ENCODE peak calls at places on chromosomes 3 and 15, in four cellular contexts. One of them, this sample, is unnamed.

GRCh38 chr3:13715961-13716360 is 163.9 kb downstream of the WNT7A start:
- DNase-seq in effector memory CD4-positive, alpha-beta T cell: no peak
- DNase-seq in cardiac fibroblast: no peak
- DNase-seq in NCI-H524: no peak
- DNase-seq in this sample: no peak

GRCh38 chr3:82048711-82049110 is 287.3 kb upstream of the GBE1 start:
- DNase-seq in cardiac fibroblast: no peak
- DNase-seq in effector memory CD4-positive, alpha-beta T cell: no peak
- DNase-seq in NCI-H524: no peak
- DNase-seq in this sample: no peak

GRCh38 chr3:111690242-111690641 is 95.1 kb upstream of the ZBED2 start:
- DNase-seq in effector memory CD4-positive, alpha-beta T cell: no peak
- DNase-seq in cardiac fibroblast: no peak
- DNase-seq in NCI-H524: no peak
- DNase-seq in this sample: no peak

GRCh38 chr3:67154429-67154828 is 156.3 kb downstream of the KBTBD8 start:
- DNase-seq in cardiac fibroblast: no peak
- DNase-seq in effector memory CD4-positive, alpha-beta T cell: no peak
- DNase-seq in NCI-H524: no peak
- DNase-seq in this sample: no peak

GRCh38 chr3:112437146-112438022 is 61.9 kb downstream of the BTLA start:
- DNase-seq in NCI-H524: peak
- DNase-seq in effector memory CD4-positive, alpha-beta T cell: no peak
- DNase-seq in cardiac fibroblast: peak
- DNase-seq in this sample: no peak

GRCh38 chr15:63544253-63545026 is 40.0 kb downstream of the USP3 start:
- DNase-seq in cardiac fibroblast: no peak
- DNase-seq in NCI-H524: no peak
- DNase-seq in effector memory CD4-positive, alpha-beta T cell: no peak
- DNase-seq in this sample: no peak

GRCh38 chr15:56919708-56920637 is 1.5 kb downstream of the TCF12 start:
- DNase-seq in effector memory CD4-positive, alpha-beta T cell: no peak
- DNase-seq in NCI-H524: peak
- DNase-seq in cardiac fibroblast: peak
- DNase-seq in this sample: peak

GRCh38 chr3:23264413-23264812 is 61.3 kb downstream of the UBE2E2 start:
- DNase-seq in NCI-H524: no peak
- DNase-seq in effector memory CD4-positive, alpha-beta T cell: no peak
- DNase-seq in cardiac fibroblast: peak
- DNase-seq in this sample: no peak

GRCh38 chr3:184459355-184459754 is 79.5 kb downstream of the CHRD start:
- DNase-seq in NCI-H524: no peak
- DNase-seq in effector memory CD4-positive, alpha-beta T cell: no peak
- DNase-seq in cardiac fibroblast: peak
- DNase-seq in this sample: no peak

GRCh38 chr3:55701997-55702396 is 214.9 kb upstream of the WNT5A start:
- DNase-seq in cardiac fibroblast: no peak
- DNase-seq in effector memory CD4-positive, alpha-beta T cell: no peak
- DNase-seq in NCI-H524: no peak
- DNase-seq in this sample: no peak

GRCh38 chr15:73246411-73246810 is 122.3 kb downstream of the HCN4 start:
- DNase-seq in effector memory CD4-positive, alpha-beta T cell: no peak
- DNase-seq in NCI-H524: no peak
- DNase-seq in cardiac fibroblast: no peak
- DNase-seq in this sample: no peak

GRCh38 chr3:147305533-147306241 is 100.7 kb downstream of the ZIC4 start:
- DNase-seq in cardiac fibroblast: no peak
- DNase-seq in NCI-H524: no peak
- DNase-seq in effector memory CD4-positive, alpha-beta T cell: no peak
- DNase-seq in this sample: no peak

GRCh38 chr3:111318289-111318688 is 223.7 kb upstream of the CD96 start:
- DNase-seq in cardiac fibroblast: no peak
- DNase-seq in effector memory CD4-positive, alpha-beta T cell: no peak
- DNase-seq in NCI-H524: no peak
- DNase-seq in this sample: no peak

GRCh38 chr15:49238342-49238741 is 68.3 kb downstream of the GALK2 start:
- DNase-seq in effector memory CD4-positive, alpha-beta T cell: no peak
- DNase-seq in NCI-H524: peak
- DNase-seq in cardiac fibroblast: peak
- DNase-seq in this sample: no peak

GRCh38 chr3:189308594-189308993 is 136.8 kb downstream of the TPRG1 start:
- DNase-seq in cardiac fibroblast: peak
- DNase-seq in effector memory CD4-positive, alpha-beta T cell: no peak
- DNase-seq in NCI-H524: no peak
- DNase-seq in this sample: no peak

GRCh38 chr15:41483519-41483918 is 10.2 kb upstream of the ITPKA start:
- DNase-seq in effector memory CD4-positive, alpha-beta T cell: no peak
- DNase-seq in NCI-H524: no peak
- DNase-seq in cardiac fibroblast: no peak
- DNase-seq in this sample: no peak

GRCh38 chr3:149489060-149489690 is 14.7 kb downstream of the TM4SF4 start:
- DNase-seq in NCI-H524: peak
- DNase-seq in cardiac fibroblast: peak
- DNase-seq in effector memory CD4-positive, alpha-beta T cell: no peak
- DNase-seq in this sample: no peak

GRCh38 chr3:172592898-172593669 is 69.9 kb upstream of the TNFSF10 start:
- DNase-seq in NCI-H524: no peak
- DNase-seq in effector memory CD4-positive, alpha-beta T cell: no peak
- DNase-seq in cardiac fibroblast: no peak
- DNase-seq in this sample: no peak

GRCh38 chr3:155880286-155880685 is 9.8 kb downstream of the GMPS start:
- DNase-seq in effector memory CD4-positive, alpha-beta T cell: no peak
- DNase-seq in cardiac fibroblast: no peak
- DNase-seq in NCI-H524: no peak
- DNase-seq in this sample: no peak

GRCh38 chr3:14775011-14775410 is 43.8 kb upstream of the FGD5 start:
- DNase-seq in NCI-H524: no peak
- DNase-seq in effector memory CD4-positive, alpha-beta T cell: no peak
- DNase-seq in cardiac fibroblast: no peak
- DNase-seq in this sample: no peak

GRCh38 chr3:84082726-84083125 is 876.1 kb upstream of the CADM2 start:
- DNase-seq in NCI-H524: no peak
- DNase-seq in cardiac fibroblast: no peak
- DNase-seq in effector memory CD4-positive, alpha-beta T cell: no peak
- DNase-seq in this sample: no peak

GRCh38 chr3:49600781-49601180 is 46.5 kb downstream of the BSN start:
- DNase-seq in cardiac fibroblast: no peak
- DNase-seq in NCI-H524: no peak
- DNase-seq in effector memory CD4-positive, alpha-beta T cell: no peak
- DNase-seq in this sample: no peak

GRCh38 chr15:39777497-39777896 is 5.1 kb downstream of the FSIP1 start:
- DNase-seq in cardiac fibroblast: no peak
- DNase-seq in NCI-H524: no peak
- DNase-seq in effector memory CD4-positive, alpha-beta T cell: no peak
- DNase-seq in this sample: no peak

GRCh38 chr15:85289677-85290365 is 90.6 kb upstream of the AKAP13 start:
- DNase-seq in cardiac fibroblast: peak
- DNase-seq in effector memory CD4-positive, alpha-beta T cell: no peak
- DNase-seq in NCI-H524: peak
- DNase-seq in this sample: no peak

GRCh38 chr3:71376911-71377310 is 206.6 kb downstream of the FOXP1 start:
- DNase-seq in cardiac fibroblast: no peak
- DNase-seq in effector memory CD4-positive, alpha-beta T cell: no peak
- DNase-seq in NCI-H524: no peak
- DNase-seq in this sample: no peak

GRCh38 chr3:178804606-178805005 is 267.0 kb downstream of the ZMAT3 start:
- DNase-seq in effector memory CD4-positive, alpha-beta T cell: no peak
- DNase-seq in cardiac fibroblast: no peak
- DNase-seq in NCI-H524: no peak
- DNase-seq in this sample: no peak

This sample was measured in T-helper 17 cell.